ENCODE peak calls at places on chromosomes 5 and 9, in nine cellular contexts. O is ovary; W is CD8-positive, alpha-beta T cell; B is tibial nerve; A is stomach; M is neural crest cell; I is AG04449; L is A549; C is AG09309. V is an unnamed sample.

GRCh38 chr5:31237159-31237558 is 43.7 kb downstream of the CDH6 start:
- DNase-seq in L (peak; percentile 11), O (no peak), W (no peak), B (no peak), M (no peak), A (no peak), C (no peak), I (no peak), V (no peak)

GRCh38 chr9:133715295-133715865 is 22.8 kb downstream of the SARDH start:
- DNase-seq in B (no peak), A (no peak), I (no peak), C (no peak), O (peak; percentile 60), W (no peak), L (no peak), M (no peak), V (no peak)

GRCh38 chr9:91273853-91274552 is 87.7 kb downstream of the AUH start:
- DNase-seq in C (no peak), A (no peak), W (no peak), B (no peak), L (peak; percentile 18), O (no peak), I (no peak), M (no peak), V (no peak)

GRCh38 chr9:134315716-134316443 is 10.4 kb upstream of the RXRA start:
- DNase-seq in B (no peak), I (no peak), M (no peak), C (no peak), O (peak; percentile 16), W (peak; percentile 10), L (no peak), A (no peak), V (peak; percentile 43)

GRCh38 chr9:126752376-126752775 is 52.5 kb upstream of the ZBTB43 start:
- DNase-seq in O (no peak), L (no peak), I (no peak), A (no peak), B (no peak), W (no peak), M (no peak), C (no peak), V (no peak)

GRCh38 chr5:55868846-55869245 is 17.7 kb downstream of the IL31RA start:
- DNase-seq in B (no peak), A (no peak), L (peak; percentile 91), O (no peak), I (peak; percentile 91), C (peak; percentile 92), W (no peak), M (no peak), V (peak; percentile 86)

GRCh38 chr9:121538221-121538620 is 38.6 kb upstream of the GGTA1 start:
- DNase-seq in W (no peak), I (no peak), L (peak; percentile 51), A (no peak), C (no peak), O (no peak), B (no peak), M (no peak), V (no peak)

GRCh38 chr5:141941307-141941706 is 16.7 kb downstream of the PCDH12 start:
- DNase-seq in L (no peak), M (no peak), I (no peak), O (no peak), B (no peak), W (no peak), C (peak; percentile 13), A (no peak), V (no peak)

GRCh38 chr5:97266576-97266975 is 83.5 kb upstream of the RIOK2 start:
- DNase-seq in A (no peak), I (no peak), L (no peak), M (no peak), B (peak; percentile 9), O (peak; percentile 30), W (no peak), C (peak; percentile 2), V (no peak)

GRCh38 chr9:82466616-82467251 is 478.2 kb downstream of the SPATA31D1 start:
- DNase-seq in O (no peak), B (no peak), L (peak; percentile 22), I (no peak), A (no peak), M (peak; percentile 25), C (no peak), W (no peak), V (no peak)

GRCh38 chr5:56130664-56131063 is 102.5 kb downstream of the ANKRD55 start:
- DNase-seq in O (no peak), L (no peak), I (no peak), M (no peak), A (no peak), B (no peak), C (no peak), W (no peak), V (no peak)

GRCh38 chr9:134377976-134378375 is 51.7 kb downstream of the RXRA start:
- DNase-seq in A (peak; percentile 94), W (no peak), C (no peak), M (no peak), I (no peak), B (no peak), O (no peak), L (peak; percentile 61), V (no peak)

GRCh38 chr9:122562134-122562760 is 9.3 kb downstream of the OR1N2 start:
- DNase-seq in M (no peak), A (no peak), O (no peak), W (peak; percentile 42), I (no peak), L (no peak), B (no peak), C (no peak), V (no peak)

GRCh38 chr5:79954620-79955019 is 36.4 kb downstream of the MTX3 start:
- DNase-seq in B (no peak), C (no peak), W (no peak), I (no peak), O (no peak), L (no peak), M (no peak), A (no peak), V (no peak)

GRCh38 chr5:150270546-150271295 is 18.9 kb downstream of the CAMK2A start:
- DNase-seq in O (peak; percentile 24), A (no peak), B (no peak), I (no peak), C (no peak), M (no peak), L (no peak), W (no peak), V (no peak)

GRCh38 chr5:150274811-150275210 is 14.8 kb downstream of the CAMK2A start:
- DNase-seq in I (no peak), O (no peak), M (no peak), A (no peak), B (no peak), C (no peak), W (no peak), L (no peak), V (no peak)

GRCh38 chr5:150271923-150272322 is 17.6 kb downstream of the CAMK2A start:
- DNase-seq in B (no peak), M (no peak), A (no peak), O (no peak), W (no peak), L (no peak), C (no peak), I (no peak), V (no peak)

GRCh38 chr5:150271296-150271692 is 18.3 kb downstream of the CAMK2A start:
- DNase-seq in L (no peak), M (no peak), B (no peak), A (no peak), C (no peak), O (no peak), I (no peak), W (no peak), V (no peak)

GRCh38 chr5:150272531-150272930 is 17.0 kb downstream of the CAMK2A start:
- DNase-seq in W (no peak), O (no peak), M (peak; percentile 31), B (no peak), C (no peak), L (peak; percentile 57), I (no peak), A (no peak), V (no peak)
- TF ChIP-seq CTCF in W (no peak), O (no peak), M (peak; percentile 61), B (peak; percentile 41), C (peak; percentile 68), L (peak; percentile 54), I (peak; percentile 81), A (no peak), V (no peak)

GRCh38 chr5:149840226-149840825 is 104.3 kb downstream of the PDE6A start:
- DNase-seq in B (no peak), L (no peak), A (no peak), I (no peak), M (no peak), W (no peak), O (no peak), C (no peak), V (no peak)

GRCh38 chr5:149836451-149837139 is 106.5 kb downstream of the PPARGC1B start:
- DNase-seq in W (no peak), O (no peak), A (no peak), M (no peak), I (no peak), C (no peak), B (no peak), L (no peak), V (no peak)

GRCh38 chr5:149839761-149840160 is 104.8 kb downstream of the PDE6A start:
- DNase-seq in B (no peak), M (no peak), W (no peak), C (no peak), A (no peak), O (no peak), L (no peak), I (no peak), V (no peak)

GRCh38 chr5:149838881-149839739 is 105.5 kb downstream of the PDE6A start:
- DNase-seq in B (no peak), C (no peak), I (no peak), M (no peak), A (peak; percentile 34), O (no peak), W (no peak), L (peak; percentile 50), V (no peak)

GRCh38 chr5:149837680-149838269 is 106.8 kb downstream of the PDE6A start:
- DNase-seq in B (peak; percentile 26), C (peak; percentile 14), I (no peak), L (peak; percentile 80), M (peak; percentile 61), W (no peak), A (peak; percentile 49), O (no peak), V (no peak)
- TF ChIP-seq CTCF in B (peak; percentile 59), C (peak; percentile 95), I (peak; percentile 97), L (peak; percentile 98), M (peak; percentile 77), W (no peak), A (peak; percentile 40), O (peak; percentile 20), V (no peak)

DNA sequence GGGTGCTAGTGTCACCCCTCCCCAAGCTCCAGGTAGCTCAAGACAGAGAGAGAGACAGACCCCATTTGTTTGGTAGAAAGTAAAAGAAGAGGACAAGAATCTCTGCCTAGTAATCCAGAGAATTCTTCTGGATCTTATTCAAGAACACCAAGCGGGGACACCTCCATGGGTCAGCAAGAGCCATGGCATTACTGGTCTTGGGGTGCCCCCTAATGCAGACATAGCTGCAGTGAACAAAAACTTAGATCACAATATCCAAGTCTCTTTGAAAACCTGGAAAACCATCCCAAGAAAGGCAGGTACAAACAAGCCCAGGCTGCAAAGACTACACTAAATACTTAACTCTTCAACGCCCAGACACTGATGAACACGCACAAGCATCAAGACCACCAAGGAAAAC is 29.9 kb upstream of the PDE4D start:
- DNase-seq in L (peak; percentile 25), M (no peak), B (no peak), O (no peak), W (no peak), A (no peak), C (no peak), I (no peak), V (no peak)
- TF ChIP-seq CTCF in L (no peak), M (no peak), B (no peak), O (no peak), W (no peak), A (no peak), C (no peak), I (peak; percentile 21), V (no peak)

GRCh38 chr9:103714992-103715391 is 379.1 kb upstream of the SMC2 start:
- DNase-seq in L (no peak), B (no peak), I (no peak), A (no peak), C (no peak), W (no peak), M (no peak), O (no peak), V (no peak)
- TF ChIP-seq CTCF in L (no peak), B (no peak), I (no peak), A (no peak), C (no peak), W (no peak), M (no peak), O (no peak), V (no peak)